ENCODE peak calls at places on chromosome 2, in five cellular contexts. U, T, C, E and B are unnamed samples.

GRCh38 chr2:52976132-52976949 is 791.3 kb upstream of the CHAC2 start:
- DNase-seq in U (peak; percentile 40), T (no peak), C (no peak), E (no peak), B (peak; percentile 7)

GRCh38 chr2:190408538-190409271 is 550 bp downstream of the MFSD6 start:
- DNase-seq in U (peak; percentile 51), T (peak; percentile 59), C (peak; percentile 54), E (peak; percentile 67), B (peak; percentile 80)

GRCh38 chr2:96470636-96471035 is 34.5 kb downstream of the NEURL3 start:
- DNase-seq in U (no peak), T (peak; percentile 52), C (peak; percentile 54), E (no peak), B (peak; percentile 10)

GRCh38 chr2:55120634-55121359 is 70.5 kb upstream of the RTN4 start:
- DNase-seq in U (no peak), T (peak; percentile 28), C (peak; percentile 57), E (peak; percentile 70), B (peak; percentile 85)

GRCh38 chr2:38376346-38376682 is 759 bp downstream of the ATL2 start:
- DNase-seq in U (peak; percentile 87), T (peak; percentile 70), C (no peak), E (peak; percentile 55), B (no peak)

GRCh38 chr2:212379103-212379502 is 159.5 kb downstream of the ERBB4 start:
- DNase-seq in U (no peak), T (no peak), C (no peak), E (no peak), B (no peak)

GRCh38 chr2:8539743-8540551 is 141.9 kb upstream of the ID2 start:
- DNase-seq in U (no peak), T (no peak), C (peak; percentile 42), E (no peak), B (no peak)

GRCh38 chr2:241112592-241112991 is 10.5 kb upstream of the MTERF4 start:
- DNase-seq in U (no peak), T (no peak), C (no peak), E (no peak), B (no peak)

GRCh38 chr2:29420484-29420883 is 305.3 kb downstream of the CLIP4 start:
- DNase-seq in U (no peak), T (no peak), C (no peak), E (no peak), B (no peak)

GRCh38 chr2:151907933-151908882 is 80.0 kb upstream of the ARL5A start:
- DNase-seq in U (no peak), T (no peak), C (no peak), E (no peak), B (no peak)

GRCh38 chr2:180324191-180324590 is 317.1 kb upstream of the CWC22 start:
- DNase-seq in U (peak; percentile 61), T (no peak), C (no peak), E (no peak), B (no peak)

GRCh38 chr2:46002507-46002883 is 294.7 kb upstream of the EPAS1 start:
- DNase-seq in U (peak; percentile 11), T (peak; percentile 54), C (no peak), E (no peak), B (no peak)

GRCh38 chr2:55843992-55844345 is 79.6 kb downstream of the EFEMP1 start:
- DNase-seq in U (no peak), T (no peak), C (no peak), E (no peak), B (no peak)